ENCODE peak calls at places on chromosome 21, in four cellular contexts. One of them, this sample, is unnamed. For H3K9me1, the result is how much of the 10 kb centered on the place peaks cover.

GRCh38 chr21:16264314-16264713 is 534.5 kb downstream of the USP25 start:
- DNase-seq in IMR-90: no peak
- DNase-seq in K562: no peak
- DNase-seq in keratinocyte: no peak
- DNase-seq in this sample: peak

GRCh38 chr21:16473965-16474364 is 744.2 kb downstream of the USP25 start:
- DNase-seq in IMR-90: peak
- DNase-seq in keratinocyte: no peak
- DNase-seq in K562: no peak
- DNase-seq in this sample: no peak

GRCh38 chr21:27564684-27565280 is 597.9 kb upstream of the ADAMTS5 start:
- DNase-seq in IMR-90: peak
- DNase-seq in keratinocyte: no peak
- DNase-seq in K562: peak
- DNase-seq in this sample: peak

GRCh38 chr21:27796106-27796505 is 829.2 kb upstream of the ADAMTS5 start:
- DNase-seq in K562: no peak
- DNase-seq in IMR-90: peak
- DNase-seq in keratinocyte: no peak
- DNase-seq in this sample: no peak

GRCh38 chr21:26881504-26882228 is 36.5 kb upstream of the ADAMTS1 start:
- DNase-seq in keratinocyte: no peak
- DNase-seq in IMR-90: peak
- DNase-seq in K562: no peak
- DNase-seq in this sample: peak

GRCh38 chr21:44870748-44871495 is 2.6 kb downstream of the PTTG1IP start:
- DNase-seq in keratinocyte: no peak
- DNase-seq in K562: no peak
- DNase-seq in IMR-90: no peak
- DNase-seq in this sample: peak

GRCh38 chr21:39663742-39664492 is 51.2 kb downstream of the B3GALT5 start:
- DNase-seq in keratinocyte: no peak
- DNase-seq in K562: no peak
- DNase-seq in IMR-90: no peak
- DNase-seq in this sample: no peak

GRCh38 chr21:16536661-16537359 is 807.0 kb downstream of the USP25 start:
- DNase-seq in keratinocyte: no peak
- DNase-seq in IMR-90: peak
- DNase-seq in K562: no peak
- DNase-seq in this sample: peak

GRCh38 chr21:28516996-28517592 is 475.6 kb downstream of the LTN1 start:
- DNase-seq in IMR-90: no peak
- DNase-seq in keratinocyte: no peak
- DNase-seq in K562: peak
- DNase-seq in this sample: peak

DNA sequence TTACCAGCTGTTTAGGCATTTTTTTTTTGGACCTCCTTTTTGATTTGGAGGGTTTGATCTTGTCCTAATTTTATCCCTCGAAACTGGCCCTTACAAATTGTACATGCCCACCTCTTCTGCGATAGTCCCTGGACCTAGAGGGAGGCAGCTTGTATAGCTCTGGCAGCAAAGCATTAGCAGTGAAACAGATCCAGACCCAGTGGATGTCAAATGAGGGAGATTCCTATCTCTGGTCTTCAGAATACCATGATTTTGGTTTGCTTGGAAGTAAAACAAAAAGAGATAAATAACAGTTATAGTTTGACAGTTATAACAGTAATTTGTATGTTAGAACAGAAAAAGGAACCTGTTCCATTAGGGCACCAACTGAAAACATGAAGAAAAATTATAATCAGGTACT is 123.6 kb downstream of the MIS18A start:
- DNase-seq in IMR-90: no peak
- DNase-seq in keratinocyte: no peak
- DNase-seq in K562: no peak
- DNase-seq in this sample: no peak
- H3K9me1 ChIP-seq in IMR-90: under half
- H3K9me1 ChIP-seq in keratinocyte: under half
- H3K9me1 ChIP-seq in K562: under half
- H3K9me1 ChIP-seq in this sample: under half

DNA sequence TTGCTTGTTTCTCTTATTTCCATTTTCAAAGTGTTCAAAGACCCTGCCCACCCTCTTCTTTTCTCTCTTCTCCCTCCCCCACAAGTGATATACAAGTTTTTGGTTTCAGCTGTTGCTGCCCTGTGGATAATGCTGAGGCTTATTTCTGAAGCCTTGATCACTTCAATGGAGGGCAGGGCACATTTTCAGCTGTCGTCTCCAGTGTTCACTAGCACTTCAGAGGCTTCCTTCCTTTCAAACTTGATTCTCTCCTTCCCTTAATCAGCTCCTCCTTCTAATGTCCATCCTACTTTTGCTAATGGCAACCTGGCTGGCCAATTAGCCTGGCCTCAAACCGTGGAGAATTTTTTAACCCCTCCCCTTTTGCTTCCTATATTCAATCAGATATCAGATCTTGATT is 435.8 kb upstream of the RUNX1 start:
- DNase-seq in K562: peak
- DNase-seq in keratinocyte: no peak
- DNase-seq in IMR-90: no peak
- DNase-seq in this sample: no peak
- H3K9me1 ChIP-seq in K562: under half
- H3K9me1 ChIP-seq in keratinocyte: under half
- H3K9me1 ChIP-seq in IMR-90: under half
- H3K9me1 ChIP-seq in this sample: under half

GRCh38 chr21:37891953-37892352 is 24.3 kb downstream of the KCNJ6 start:
- DNase-seq in keratinocyte: no peak
- DNase-seq in IMR-90: no peak
- DNase-seq in K562: no peak
- DNase-seq in this sample: no peak

GRCh38 chr21:37886120-37886519 is 30.1 kb downstream of the KCNJ6 start:
- DNase-seq in K562: no peak
- DNase-seq in keratinocyte: no peak
- DNase-seq in IMR-90: no peak
- DNase-seq in this sample: no peak

GRCh38 chr21:37886726-37887309 is 29.4 kb downstream of the KCNJ6 start:
- DNase-seq in keratinocyte: no peak
- DNase-seq in K562: no peak
- DNase-seq in IMR-90: no peak
- DNase-seq in this sample: no peak
- H3K9me1 ChIP-seq in keratinocyte: under half
- H3K9me1 ChIP-seq in K562: under half
- H3K9me1 ChIP-seq in IMR-90: under half
- H3K9me1 ChIP-seq in this sample: under half

GRCh38 chr21:43360441-43361126 is 66.3 kb downstream of the SIK1 start:
- DNase-seq in K562: no peak
- DNase-seq in IMR-90: no peak
- DNase-seq in keratinocyte: no peak
- DNase-seq in this sample: no peak
- H3K9me1 ChIP-seq in K562: under half
- H3K9me1 ChIP-seq in IMR-90: under half
- H3K9me1 ChIP-seq in keratinocyte: under half
- H3K9me1 ChIP-seq in this sample: under half

GRCh38 chr21:46660505-46660904 is 25.0 kb downstream of the PRMT2 start:
- DNase-seq in IMR-90: no peak
- DNase-seq in K562: no peak
- DNase-seq in keratinocyte: no peak
- DNase-seq in this sample: no peak
- H3K9me1 ChIP-seq in IMR-90: under half
- H3K9me1 ChIP-seq in K562: under half
- H3K9me1 ChIP-seq in keratinocyte: under half
- H3K9me1 ChIP-seq in this sample: under half

GRCh38 chr21:45988366-45989347 is 7.1 kb downstream of the COL6A1 start:
- DNase-seq in keratinocyte: no peak
- DNase-seq in IMR-90: no peak
- DNase-seq in K562: no peak
- DNase-seq in this sample: no peak
- H3K9me1 ChIP-seq in keratinocyte: under half
- H3K9me1 ChIP-seq in IMR-90: under half
- H3K9me1 ChIP-seq in K562: under half
- H3K9me1 ChIP-seq in this sample: under half

DNA sequence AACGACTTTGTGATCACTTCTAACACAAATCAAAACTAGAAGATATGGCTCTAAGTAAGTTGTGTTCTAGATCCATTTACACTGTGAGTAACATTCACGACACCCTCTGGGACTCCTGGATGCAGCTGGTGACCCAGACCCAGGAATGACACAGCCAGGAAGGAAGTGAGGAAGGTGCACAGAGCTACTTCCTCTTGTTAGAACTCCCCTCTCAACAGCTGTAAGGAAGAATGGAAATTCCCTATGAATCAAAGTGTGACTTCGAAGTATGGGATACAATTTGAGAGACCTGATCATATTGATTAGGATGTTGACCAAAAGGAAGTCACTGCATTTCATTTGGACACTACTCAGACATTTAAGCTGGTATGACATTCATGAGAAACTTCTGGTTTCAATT is 185.3 kb downstream of the NRIP1 start:
- DNase-seq in IMR-90: no peak
- DNase-seq in K562: no peak
- DNase-seq in keratinocyte: no peak
- DNase-seq in this sample: peak
- H3K9me1 ChIP-seq in IMR-90: under half
- H3K9me1 ChIP-seq in K562: under half
- H3K9me1 ChIP-seq in keratinocyte: under half
- H3K9me1 ChIP-seq in this sample: under half

This sample was measured in endothelial cell of umbilical vein.